ENCODE peak calls at places on chromosomes 12 and 14, in seven cellular contexts. E is Panc1, X is GM12878, S is K562, I is upper lobe of left lung, K is HepG2, N is HCT116. O is an unnamed sample.

GRCh38 chr12:131755305-131756113 is 44.6 kb downstream of the SFSWAP start:
- ATAC-seq in E (peak; percentile 75), X (peak; percentile 95), S (peak; percentile 95), I (no peak), K (peak; percentile 81), N (peak; percentile 91), O (no peak)

GRCh38 chr14:24774167-24774915 is 140.4 kb upstream of the GZMB start:
- ATAC-seq in E (no peak), X (no peak), S (no peak), I (no peak), K (peak; percentile 33), N (no peak), O (no peak)

GRCh38 chr14:70672328-70672675 is 30.6 kb downstream of the TTC9 start:
- ATAC-seq in E (no peak), X (no peak), S (no peak), I (no peak), K (no peak), N (no peak), O (no peak)

GRCh38 chr14:23252006-23252405 is 14.3 kb downstream of the RNF212B start:
- ATAC-seq in E (no peak), X (no peak), S (no peak), I (no peak), K (no peak), N (no peak), O (no peak)

GRCh38 chr12:103279444-103279843 is 216.3 kb downstream of the C12orf42 start:
- ATAC-seq in E (no peak), X (peak; percentile 94), S (no peak), I (no peak), K (no peak), N (no peak), O (no peak)

GRCh38 chr14:21264025-21264801 is 5.0 kb downstream of the HNRNPC start:
- ATAC-seq in E (no peak), X (peak; percentile 72), S (peak; percentile 23), I (peak; percentile 67), K (peak; percentile 26), N (peak; percentile 51), O (no peak)

GRCh38 chr14:52363969-52364368 is 49.9 kb downstream of the PTGER2 start:
- ATAC-seq in E (no peak), X (no peak), S (no peak), I (peak; percentile 76), K (no peak), N (no peak), O (no peak)

GRCh38 chr12:94459773-94460593 is at the start of gene CEP83:
- ATAC-seq in E (peak; percentile 100), X (peak; percentile 96), S (peak; percentile 98), I (peak; percentile 99), K (peak; percentile 99), N (peak; percentile 99), O (peak; percentile 99)

GRCh38 chr14:76768201-76768656 is 7.0 kb downstream of the VASH1 start:
- ATAC-seq in E (no peak), X (peak; percentile 97), S (peak; percentile 75), I (peak; percentile 76), K (no peak), N (no peak), O (peak; percentile 64)

GRCh38 chr14:100540141-100540925 is 46.9 kb downstream of the BEGAIN start:
- ATAC-seq in E (peak; percentile 62), X (peak; percentile 52), S (peak; percentile 95), I (no peak), K (peak; percentile 90), N (peak; percentile 92), O (no peak)

GRCh38 chr12:108622425-108622824 is 11.3 kb downstream of the SELPLG start:
- ATAC-seq in E (no peak), X (peak; percentile 47), S (peak; percentile 57), I (peak; percentile 79), K (peak; percentile 27), N (no peak), O (peak; percentile 60)

GRCh38 chr14:24775919-24776318 is 141.9 kb upstream of the GZMB start:
- ATAC-seq in E (no peak), X (no peak), S (no peak), I (no peak), K (no peak), N (no peak), O (no peak)

GRCh38 chr12:101945361-101946232 is 68.2 kb downstream of the DRAM1 start:
- ATAC-seq in E (no peak), X (no peak), S (no peak), I (no peak), K (peak; percentile 81), N (no peak), O (no peak)

GRCh38 chr12:95224202-95225170 is 6.9 kb downstream of the VEZT start:
- ATAC-seq in E (no peak), X (no peak), S (peak; percentile 80), I (no peak), K (no peak), N (no peak), O (no peak)

GRCh38 chr14:38261620-38262019 is 5.7 kb upstream of the CLEC14A start:
- ATAC-seq in E (no peak), X (no peak), S (no peak), I (no peak), K (no peak), N (no peak), O (no peak)

GRCh38 chr12:46160081-46160980 is 108.5 kb downstream of the SLC38A1 start:
- ATAC-seq in E (no peak), X (no peak), S (no peak), I (peak; percentile 44), K (no peak), N (no peak), O (peak; percentile 85)

DNA sequence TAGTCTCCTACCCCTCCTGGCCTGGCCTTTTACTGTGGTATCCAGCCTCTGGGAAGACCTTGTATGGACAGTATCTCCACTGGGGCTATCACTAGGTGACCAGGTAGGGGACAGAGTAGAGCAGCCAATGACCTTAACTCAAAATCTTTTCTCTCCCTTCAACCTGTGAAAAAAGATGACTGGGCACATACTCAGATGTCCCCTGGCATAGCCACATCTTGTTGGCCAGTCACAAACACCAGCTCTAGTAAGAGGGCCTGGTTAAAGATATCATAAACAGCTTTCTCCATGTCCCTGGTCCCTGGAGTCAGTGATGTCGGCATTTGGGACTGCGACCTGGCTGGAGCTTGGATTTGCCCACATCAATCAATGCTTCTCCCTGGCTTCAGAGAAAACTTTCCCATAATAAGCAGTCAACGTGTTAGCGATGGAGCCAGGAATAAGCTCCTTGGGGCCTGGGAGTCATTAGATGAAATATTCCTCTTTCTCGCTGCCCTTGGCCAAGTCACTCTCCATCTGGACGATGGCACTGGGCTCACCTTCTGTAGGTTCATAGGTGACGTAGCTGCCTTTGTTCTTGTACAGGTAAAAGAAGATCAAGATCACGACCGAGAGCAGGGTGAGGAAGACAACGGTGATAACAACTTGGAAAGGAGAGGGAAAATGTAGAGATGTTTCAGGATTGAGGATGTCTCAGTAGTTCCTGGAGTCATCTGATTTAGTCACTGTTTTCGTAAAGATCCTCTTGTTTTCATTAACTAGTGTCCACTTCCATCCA is 7.0 kb downstream of the DAZAP2 start:
- ATAC-seq in E (peak; percentile 36), X (peak; percentile 14), S (peak; percentile 15), I (no peak), K (peak; percentile 27), N (no peak), O (no peak)
- H3K27ac ChIP-seq in E (no peak overlapping the region), X (peak overlapping the region; percentile 48), S (peak overlapping the region; percentile 76), I (peak overlapping the region; percentile 64), K (no peak overlapping the region), N (no peak overlapping the region), O (no peak overlapping the region)

DNA sequence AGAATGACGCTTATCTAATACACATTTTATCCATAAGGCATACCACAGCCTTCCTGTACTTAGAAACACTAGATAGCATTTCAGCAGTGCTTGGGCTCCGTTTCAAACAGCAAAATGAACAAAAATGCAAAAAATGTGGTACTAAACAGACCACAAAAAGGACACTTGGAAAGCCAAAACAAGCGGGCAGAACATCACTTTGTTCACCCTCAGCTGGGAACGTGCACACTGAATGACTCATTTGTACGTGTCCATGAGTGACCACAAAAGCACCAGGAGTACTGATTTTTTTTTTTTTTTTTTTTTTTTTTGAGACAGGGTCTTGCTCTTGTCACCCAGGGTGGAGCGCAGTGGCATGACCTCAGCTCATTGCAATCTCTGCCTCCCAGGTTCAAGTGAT is 8.9 kb upstream of the FOXN3 start:
- ATAC-seq in E (no peak), X (peak; percentile 24), S (no peak), I (peak; percentile 87), K (no peak), N (peak; percentile 86), O (no peak)
- TF ChIP-seq POLR2AphosphoS5 in E (no peak), X (no peak), S (no peak), I (no peak), K (no peak), N (no peak), O (no peak)

GRCh38 chr14:30657050-30657449 is 34.9 kb downstream of the SCFD1 start:
- ATAC-seq in E (no peak), X (no peak), S (no peak), I (no peak), K (peak; percentile 30), N (no peak), O (no peak)

GRCh38 chr14:30656190-30656632 is 34.1 kb downstream of the SCFD1 start:
- ATAC-seq in E (no peak), X (peak; percentile 75), S (peak; percentile 70), I (peak; percentile 73), K (peak; percentile 84), N (peak; percentile 82), O (peak; percentile 43)

GRCh38 chr14:30658645-30659044 is 36.5 kb downstream of the SCFD1 start:
- ATAC-seq in E (no peak), X (no peak), S (no peak), I (no peak), K (no peak), N (no peak), O (no peak)

GRCh38 chr14:30655658-30656057 is 33.5 kb downstream of the SCFD1 start:
- ATAC-seq in E (no peak), X (no peak), S (no peak), I (no peak), K (peak; percentile 6), N (no peak), O (no peak)

GRCh38 chr14:30657606-30658163 is 35.6 kb downstream of the SCFD1 start:
- ATAC-seq in E (no peak), X (no peak), S (no peak), I (no peak), K (no peak), N (no peak), O (no peak)
- TF ChIP-seq CTCF in E (peak; percentile 14), X (no peak), S (peak; percentile 31), I (peak; percentile 7), K (peak; percentile 9), N (peak; percentile 24), O (peak; percentile 32)

DNA sequence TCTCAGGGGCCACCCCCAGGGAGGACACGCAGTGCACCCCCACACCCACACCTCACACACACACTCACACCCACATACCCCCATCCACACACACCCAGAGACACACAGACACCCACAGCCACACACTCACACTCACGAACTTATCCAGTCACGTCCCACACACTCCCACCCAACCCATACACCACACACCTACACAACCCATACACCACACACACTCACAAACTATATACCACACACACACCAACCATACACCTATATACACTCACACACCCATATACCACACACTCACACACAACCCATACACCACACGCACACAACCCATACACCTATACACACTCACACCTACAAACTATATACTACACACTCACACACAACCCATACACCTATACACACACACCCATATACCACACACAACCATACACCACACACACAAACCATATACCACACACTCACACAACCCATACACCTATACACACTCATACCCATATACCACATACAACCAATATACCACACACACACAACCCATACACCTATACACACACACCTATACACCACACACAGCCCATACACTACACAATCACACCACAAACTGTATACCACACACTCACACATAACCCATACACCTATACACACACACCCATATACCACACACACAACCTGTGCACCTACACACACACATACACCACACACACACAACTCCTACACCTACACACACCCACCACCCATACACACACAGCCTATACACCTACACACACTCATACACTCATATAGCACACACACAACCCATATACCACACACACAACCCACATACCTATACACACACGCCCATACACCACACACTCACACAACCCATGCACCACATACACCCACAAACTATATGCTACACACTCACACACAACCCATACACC is 42.7 kb downstream of the TMEM121 start:
- ATAC-seq in E (no peak), X (no peak), S (no peak), I (no peak), K (no peak), N (no peak), O (no peak)
- H3K27ac ChIP-seq in E (no peak overlapping the region), X (peak overlapping the region; percentile 88), S (no peak overlapping the region), I (no peak overlapping the region), K (no peak overlapping the region), N (no peak overlapping the region), O (no peak overlapping the region)